ENCODE peak calls at places on chromosomes 7 and 10, in five cellular contexts. K is OCI-LY7, I is kidney, J is Calu3, U is neural progenitor cell. C is an unnamed sample.

GRCh38 chr10:100065084-100065660 is 16.5 kb downstream of the CPN1 start:
- DNase-seq in J (no peak), I (no peak), K (no peak), U (peak; percentile 7), C (no peak)

GRCh38 chr10:122847782-122848604 is 2.3 kb upstream of the CUZD1 start:
- DNase-seq in J (no peak), U (no peak), K (peak; percentile 5), I (no peak), C (no peak)

GRCh38 chr7:142812437-142813215 is 41.9 kb downstream of the PRSS2 start:
- DNase-seq in K (peak; percentile 54), I (no peak), U (no peak), J (no peak), C (no peak)

GRCh38 chr10:57917019-57917418 is 350.7 kb downstream of the IPMK start:
- DNase-seq in U (no peak), K (no peak), J (no peak), I (no peak), C (no peak)

GRCh38 chr10:83078160-83078559 is 1061.1 kb upstream of the GHITM start:
- DNase-seq in I (no peak), J (no peak), U (peak; percentile 4), K (no peak), C (no peak)

GRCh38 chr10:76576276-76576962 is 1061.2 kb downstream of the KCNMA1 start:
- DNase-seq in I (no peak), K (no peak), U (no peak), J (no peak), C (no peak)

GRCh38 chr10:20839141-20839540 is 58.0 kb downstream of the NEBL start:
- DNase-seq in I (no peak), U (no peak), J (no peak), K (no peak), C (no peak)

GRCh38 chr10:31031205-31031665 is 430 bp downstream of the ZNF438 start:
- DNase-seq in I (no peak), J (no peak), K (no peak), U (no peak), C (no peak)

GRCh38 chr10:17368708-17369272 is 85.6 kb downstream of the ST8SIA6 start:
- DNase-seq in K (no peak), I (no peak), U (no peak), J (no peak), C (no peak)

GRCh38 chr7:156504006-156504405 is 136.6 kb upstream of the RNF32 start:
- DNase-seq in I (no peak), K (no peak), J (no peak), U (no peak), C (no peak)

GRCh38 chr10:82254237-82254636 is 379.2 kb downstream of the NRG3 start:
- DNase-seq in I (no peak), K (no peak), U (no peak), J (no peak), C (no peak)

GRCh38 chr10:112491144-112491543 is 44.1 kb downstream of the VTI1A start:
- DNase-seq in J (no peak), U (no peak), K (no peak), I (no peak), C (no peak)

GRCh38 chr7:47119408-47119807 is 462.5 kb downstream of the TNS3 start:
- DNase-seq in J (no peak), U (no peak), K (no peak), I (no peak), C (no peak)

GRCh38 chr7:119320316-119320715 is 952.7 kb upstream of the KCND2 start:
- DNase-seq in K (no peak), J (no peak), I (no peak), U (no peak), C (no peak)

GRCh38 chr7:120857558-120858298 is at the start of gene TSPAN12:
- DNase-seq in U (peak; percentile 95), I (peak; percentile 96), J (peak; percentile 82), K (no peak), C (peak; percentile 86)

GRCh38 chr7:1197997-1198632 is 34.6 kb upstream of the UNCX start:
- DNase-seq in J (no peak), K (no peak), I (no peak), U (no peak), C (no peak)

GRCh38 chr7:93314449-93314848 is 82.3 kb downstream of the VPS50 start:
- DNase-seq in U (no peak), K (no peak), J (no peak), I (no peak), C (no peak)

GRCh38 chr10:132548106-132548823 is 10.7 kb downstream of the INPP5A start:
- DNase-seq in U (no peak), J (no peak), K (no peak), I (peak; percentile 73), C (peak; percentile 26)

GRCh38 chr10:121994429-121994881 is 5.5 kb downstream of the TACC2 start:
- DNase-seq in K (no peak), J (peak; percentile 31), U (peak; percentile 65), I (no peak), C (no peak)

GRCh38 chr10:2791774-2792443 is 275.4 kb upstream of the PFKP start:
- DNase-seq in I (no peak), K (no peak), U (no peak), J (no peak), C (no peak)

GRCh38 chr10:49415846-49416245 is 20.0 kb upstream of the DRGX start:
- DNase-seq in J (no peak), U (no peak), K (no peak), I (no peak), C (no peak)

GRCh38 chr10:72334832-72335393 is 19.8 kb downstream of the DNAJB12 start:
- DNase-seq in J (peak; percentile 92), K (peak; percentile 89), U (no peak), I (peak; percentile 99), C (peak; percentile 69)

GRCh38 chr10:32577448-32577847 is 131.5 kb downstream of the CCDC7 start:
- DNase-seq in K (no peak), U (no peak), J (no peak), I (no peak), C (no peak)

GRCh38 chr7:107076781-107077698 is 32.5 kb downstream of the PRKAR2B start:
- DNase-seq in J (no peak), K (no peak), U (no peak), I (no peak), C (no peak)

GRCh38 chr7:104627516-104627915 is 299.1 kb downstream of the LHFPL3 start:
- DNase-seq in I (no peak), K (peak; percentile 4), J (peak; percentile 13), U (peak; percentile 67), C (no peak)

GRCh38 chr10:128326851-128327250 is 200.6 kb upstream of the MKI67 start:
- DNase-seq in I (no peak), K (no peak), J (no peak), U (no peak), C (no peak)

GRCh38 chr7:131011437-131011752 is 277.4 kb upstream of the KLF14 start:
- DNase-seq in U (no peak), I (peak; percentile 77), K (no peak), J (no peak), C (no peak)

GRCh38 chr7:16244469-16244868 is 176.9 kb downstream of the CRPPA start:
- DNase-seq in I (no peak), U (no peak), J (no peak), K (no peak), C (no peak)

GRCh38 chr7:4939971-4940720 is 18.8 kb downstream of the MMD2 start:
- DNase-seq in J (no peak), U (no peak), I (no peak), K (no peak), C (no peak)

GRCh38 chr7:73611017-73611555 is 13.2 kb downstream of the MLXIPL start:
- DNase-seq in J (no peak), U (no peak), K (no peak), I (peak; percentile 16), C (no peak)
- TF ChIP-seq CTCF in J (no peak), U (no peak), K (no peak), I (no peak), C (no peak)

DNA sequence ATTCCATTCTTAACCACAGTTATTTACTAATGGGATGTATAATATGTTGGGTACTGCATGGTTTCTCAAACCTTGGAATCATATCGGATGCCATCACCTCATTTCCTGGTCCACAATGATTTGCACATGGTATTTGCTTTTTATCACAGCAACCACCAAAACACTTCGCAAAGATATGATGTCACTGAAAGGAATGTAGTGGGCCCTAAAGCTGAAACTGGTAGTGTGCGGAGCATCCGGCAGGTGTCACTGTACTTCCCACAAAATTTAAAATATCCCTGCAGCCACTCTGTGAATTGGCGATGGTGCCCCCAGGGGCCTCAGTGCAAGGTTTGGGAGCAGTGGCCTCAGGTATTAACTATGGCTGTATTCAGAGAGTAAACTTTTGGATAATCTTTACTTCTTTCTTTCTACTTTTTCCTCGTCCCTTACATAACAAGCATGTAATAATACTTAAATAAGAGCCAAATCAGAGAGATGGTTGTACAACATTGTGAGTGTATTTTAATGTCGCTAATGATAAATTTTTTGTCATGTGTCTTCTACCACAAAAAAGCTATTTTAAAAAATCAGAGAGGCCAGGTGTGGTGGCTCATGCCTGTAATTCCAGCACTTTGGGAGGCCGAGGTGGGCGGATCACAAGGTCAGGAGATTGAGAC is 66.2 kb downstream of the FAM241B start:
- DNase-seq in I (no peak), K (no peak), J (peak; percentile 78), U (peak; percentile 55), C (no peak)
- TF ChIP-seq CTCF in I (peak; percentile 18), K (no peak), J (peak; percentile 80), U (peak; percentile 76), C (peak; percentile 35)

GRCh38 chr10:114442115-114442630 is 37.9 kb upstream of the AFAP1L2 start:
- DNase-seq in I (no peak), U (no peak), J (no peak), K (no peak), C (no peak)

GRCh38 chr10:114436941-114437340 is 32.6 kb upstream of the AFAP1L2 start:
- DNase-seq in I (no peak), J (no peak), K (no peak), U (no peak), C (no peak)

GRCh38 chr10:114441107-114441506 is 36.8 kb upstream of the AFAP1L2 start:
- DNase-seq in K (no peak), I (no peak), J (no peak), U (no peak), C (no peak)

GRCh38 chr10:114432704-114433103 is 28.4 kb upstream of the AFAP1L2 start:
- DNase-seq in U (no peak), I (no peak), J (no peak), K (no peak), C (no peak)

GRCh38 chr10:114437456-114438292 is 33.4 kb upstream of the AFAP1L2 start:
- DNase-seq in U (peak; percentile 52), J (peak; percentile 6), I (no peak), K (peak; percentile 15), C (peak; percentile 25)
- TF ChIP-seq CTCF in U (peak; percentile 67), J (no peak), I (no peak), K (peak; percentile 68), C (peak; percentile 47)

DNA sequence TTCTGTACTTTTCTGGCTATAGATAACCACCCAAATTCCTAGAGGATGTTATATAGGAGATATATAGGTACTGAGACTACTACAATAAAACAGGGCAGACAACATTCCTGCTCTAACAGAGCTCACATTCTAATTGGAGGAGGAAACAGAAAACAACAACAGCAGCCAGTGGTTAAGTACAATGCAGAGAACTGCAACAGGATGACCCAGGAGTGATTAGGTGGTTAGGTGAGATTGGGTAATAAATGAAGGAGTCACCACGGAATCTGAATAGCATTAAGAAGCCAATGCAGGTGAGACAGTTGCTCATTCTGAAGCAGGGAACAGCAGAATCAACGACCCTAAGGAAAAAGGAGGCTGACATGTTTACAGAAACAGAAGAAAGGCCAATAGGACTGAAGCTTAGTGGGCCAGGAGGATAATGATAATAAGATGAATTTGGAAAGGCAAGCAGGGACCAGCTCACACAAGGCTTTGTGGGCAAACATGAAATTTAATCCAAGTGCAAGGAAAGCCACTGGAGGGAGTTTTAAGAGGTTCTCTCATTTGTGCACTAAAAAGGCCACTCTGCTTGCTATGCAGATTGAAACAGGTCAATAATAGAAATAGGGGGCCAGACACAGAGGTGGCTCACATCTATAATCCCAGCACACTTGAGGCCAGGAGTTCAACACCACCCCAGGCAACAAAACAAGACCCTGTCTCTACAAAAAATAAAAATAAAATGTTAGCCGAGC is 16.9 kb upstream of the REEP3 start:
- DNase-seq in I (no peak), U (no peak), K (no peak), J (peak; percentile 28), C (no peak)
- TF ChIP-seq CTCF in I (no peak), U (no peak), K (no peak), J (no peak), C (no peak)

C was measured in GM13977.